ENCODE peak calls at places on chromosomes 12 and 14, in ten cellular contexts. T is mesothelial cell of epicardium; J is stimulated activated CD4-positive, alpha-beta T cell treated with anti-CD3 and anti-CD28 coated beads, Interleukin-2, amount 100 ng/mL, for 48 hours; M is D341Med; W is A549; U is left colon; C is tibial artery; D is C1 segment of cervical spinal cord; Y is Calu3; X is sigmoid colon. K is an unnamed sample.
A peak's percentile ranks its signal among the peaks of the same experiment; 100 is the strongest.

GRCh38 chr14:89364316-89364715 is 52.7 kb downstream of the FOXN3 start:
- DNase-seq in T (no peak), J (no peak), M (no peak), W (no peak), U (no peak), C (no peak), D (no peak), Y (no peak), X (no peak), K (no peak)

GRCh38 chr14:74985806-74986205 is 16.9 kb upstream of the EIF2B2 start:
- DNase-seq in T (no peak), J (no peak), M (no peak), W (no peak), U (no peak), C (peak; percentile 39), D (no peak), Y (no peak), X (no peak), K (no peak)

GRCh38 chr12:42482820-42483533 is 106.6 kb downstream of the PRICKLE1 start:
- DNase-seq in T (peak; percentile 81), J (peak; percentile 54), M (peak; percentile 95), W (peak; percentile 79), U (peak; percentile 33), C (peak; percentile 82), D (peak; percentile 64), Y (peak; percentile 86), X (peak; percentile 84), K (peak; percentile 25)

GRCh38 chr12:97995085-97995484 is 520.3 kb upstream of the TMPO start:
- DNase-seq in T (no peak), J (no peak), M (no peak), W (no peak), U (no peak), C (no peak), D (no peak), Y (no peak), X (no peak), K (no peak)

GRCh38 chr14:75570797-75571196 is 7.6 kb upstream of the FLVCR2 start:
- DNase-seq in T (no peak), J (no peak), M (no peak), W (no peak), U (no peak), C (no peak), D (no peak), Y (no peak), X (no peak), K (no peak)

GRCh38 chr14:96920023-96920422 is 122.8 kb downstream of the VRK1 start:
- DNase-seq in T (no peak), J (no peak), M (no peak), W (no peak), U (no peak), C (no peak), D (no peak), Y (no peak), X (no peak), K (no peak)

GRCh38 chr14:89078021-89078676 is 253.7 kb downstream of the TTC8 start:
- DNase-seq in T (no peak), J (no peak), M (no peak), W (no peak), U (no peak), C (no peak), D (no peak), Y (no peak), X (no peak), K (no peak)

GRCh38 chr12:6118891-6119568 is 5.4 kb downstream of the VWF start:
- DNase-seq in T (no peak), J (no peak), M (no peak), W (no peak), U (no peak), C (peak; percentile 43), D (no peak), Y (no peak), X (no peak), K (no peak)

GRCh38 chr14:38721822-38722431 is 381.1 kb downstream of the SEC23A start:
- DNase-seq in T (no peak), J (peak; percentile 36), M (peak; percentile 66), W (peak; percentile 18), U (no peak), C (peak; percentile 77), D (peak; percentile 46), Y (peak; percentile 76), X (no peak), K (peak; percentile 12)

GRCh38 chr12:107351716-107352115 is 258.4 kb upstream of the CRY1 start:
- DNase-seq in T (no peak), J (no peak), M (no peak), W (no peak), U (no peak), C (no peak), D (no peak), Y (no peak), X (no peak), K (no peak)

GRCh38 chr12:91577586-91578539 is 395.2 kb upstream of the DCN start:
- DNase-seq in T (no peak), J (no peak), M (peak; percentile 22), W (peak; percentile 40), U (no peak), C (no peak), D (no peak), Y (no peak), X (no peak), K (no peak)

GRCh38 chr12:105740970-105741725 is 397.6 kb downstream of the NUAK1 start:
- DNase-seq in T (no peak), J (no peak), M (no peak), W (no peak), U (no peak), C (peak; percentile 69), D (peak; percentile 5), Y (no peak), X (peak; percentile 70), K (peak; percentile 6)

GRCh38 chr14:75709207-75709812 is 48.3 kb downstream of the TTLL5 start:
- DNase-seq in T (peak; percentile 40), J (peak; percentile 52), M (peak; percentile 76), W (peak; percentile 65), U (peak; percentile 58), C (peak; percentile 80), D (peak; percentile 28), Y (peak; percentile 54), X (peak; percentile 84), K (peak; percentile 54)

GRCh38 chr12:72491399-72491798 is 219.2 kb downstream of the TRHDE start:
- DNase-seq in T (no peak), J (no peak), M (no peak), W (no peak), U (no peak), C (no peak), D (no peak), Y (no peak), X (no peak), K (no peak)

GRCh38 chr12:76611533-76611932 is 52.0 kb upstream of the OSBPL8 start:
- DNase-seq in T (no peak), J (no peak), M (no peak), W (no peak), U (no peak), C (no peak), D (no peak), Y (no peak), X (no peak), K (no peak)

GRCh38 chr12:77540097-77540496 is 290.6 kb upstream of the NAV3 start:
- DNase-seq in T (no peak), J (no peak), M (no peak), W (no peak), U (no peak), C (no peak), D (no peak), Y (no peak), X (no peak), K (no peak)

GRCh38 chr14:104894331-104895206 is 29.5 kb downstream of the CEP170B start:
- DNase-seq in T (peak; percentile 15), J (no peak), M (peak; percentile 29), W (no peak), U (no peak), C (peak; percentile 60), D (no peak), Y (no peak), X (peak; percentile 59), K (no peak)

GRCh38 chr12:93699271-93700141 is 22.3 kb downstream of the CRADD start:
- DNase-seq in T (no peak), J (no peak), M (no peak), W (no peak), U (no peak), C (no peak), D (no peak), Y (no peak), X (no peak), K (no peak)

GRCh38 chr12:77795699-77796098 is 35.0 kb upstream of the NAV3 start:
- DNase-seq in T (no peak), J (no peak), M (no peak), W (no peak), U (no peak), C (no peak), D (no peak), Y (no peak), X (no peak), K (no peak)

GRCh38 chr12:110582286-110583136 is 607 bp downstream of the PPTC7 start:
- DNase-seq in T (peak; percentile 38), J (peak; percentile 62), M (peak; percentile 82), W (no peak), U (peak; percentile 68), C (peak; percentile 80), D (peak; percentile 80), Y (peak; percentile 57), X (peak; percentile 82), K (peak; percentile 81)

GRCh38 chr12:121701667-121702277 is 10.8 kb upstream of the TMEM120B start:
- DNase-seq in T (no peak), J (no peak), M (no peak), W (no peak), U (no peak), C (no peak), D (no peak), Y (no peak), X (no peak), K (no peak)

GRCh38 chr14:103127861-103128598 is 4.8 kb downstream of the TNFAIP2 start:
- DNase-seq in T (no peak), J (no peak), M (no peak), W (no peak), U (no peak), C (no peak), D (no peak), Y (no peak), X (no peak), K (no peak)

GRCh38 chr12:70048521-70049245 is 194.6 kb upstream of the CNOT2 start:
- DNase-seq in T (no peak), J (no peak), M (no peak), W (no peak), U (no peak), C (no peak), D (no peak), Y (no peak), X (no peak), K (no peak)

GRCh38 chr14:66624319-66624937 is 116.5 kb downstream of the GPHN start:
- DNase-seq in T (no peak), J (peak; percentile 13), M (peak; percentile 77), W (peak; percentile 35), U (no peak), C (no peak), D (peak; percentile 11), Y (peak; percentile 62), X (peak; percentile 60), K (peak; percentile 32)

GRCh38 chr12:104219361-104219892 is 3.8 kb downstream of the TXNRD1 start:
- DNase-seq in T (no peak), J (no peak), M (no peak), W (peak; percentile 87), U (no peak), C (no peak), D (no peak), Y (peak; percentile 16), X (no peak), K (no peak)

GRCh38 chr12:32377344-32378000 is 21.9 kb upstream of the FGD4 start:
- DNase-seq in T (no peak), J (no peak), M (no peak), W (no peak), U (no peak), C (no peak), D (no peak), Y (no peak), X (no peak), K (no peak)

GRCh38 chr12:6273209-6273928 is 37.1 kb upstream of the PLEKHG6 start:
- DNase-seq in T (no peak), J (no peak), M (peak; percentile 31), W (no peak), U (no peak), C (no peak), D (no peak), Y (no peak), X (peak; percentile 61), K (no peak)

GRCh38 chr14:104872469-104873341 is 7.6 kb downstream of the CEP170B start:
- DNase-seq in T (peak; percentile 31), J (no peak), M (no peak), W (no peak), U (peak; percentile 23), C (no peak), D (no peak), Y (peak; percentile 67), X (no peak), K (peak; percentile 54)